ENCODE peak calls at places on chromosomes 11 and 22, in six cellular contexts. M is A549, N is K562, H is GM12878, X is IMR-90, F is HepG2. K is an unnamed sample.

GRCh38 chr11:64436025-64436424 is 77.1 kb downstream of the RPS6KA4 start:
- DNase-seq in M (no peak), N (no peak), H (no peak), X (no peak), F (no peak), K (no peak)

GRCh38 chr22:25942989-25943411 is 201.0 kb downstream of the MYO18B start:
- DNase-seq in M (peak; percentile 5), N (no peak), H (no peak), X (no peak), F (no peak), K (no peak)

GRCh38 chr11:134475951-134476350 is 63.9 kb upstream of the B3GAT1 start:
- DNase-seq in M (no peak), N (no peak), H (no peak), X (no peak), F (no peak), K (no peak)

GRCh38 chr11:72662036-72662435 is 12.2 kb downstream of the PDE2A start:
- DNase-seq in M (no peak), N (no peak), H (no peak), X (no peak), F (no peak), K (no peak)

GRCh38 chr11:6404341-6405038 is 14.2 kb downstream of the SMPD1 start:
- DNase-seq in M (no peak), N (no peak), H (no peak), X (peak; percentile 70), F (no peak), K (no peak)

GRCh38 chr11:88827018-88827676 is 238.6 kb downstream of the GRM5 start:
- DNase-seq in M (peak; percentile 7), N (no peak), H (no peak), X (no peak), F (no peak), K (no peak)

GRCh38 chr11:22669368-22669767 is 3.0 kb downstream of the GAS2 start:
- DNase-seq in M (no peak), N (no peak), H (no peak), X (no peak), F (no peak), K (no peak)

GRCh38 chr11:37786214-37786755 is 1188.2 kb upstream of the RAG2 start:
- DNase-seq in M (no peak), N (no peak), H (no peak), X (peak; percentile 74), F (no peak), K (no peak)

GRCh38 chr11:19283998-19284397 is 43.3 kb upstream of the E2F8 start:
- DNase-seq in M (no peak), N (no peak), H (no peak), X (no peak), F (no peak), K (no peak)

GRCh38 chr11:57480409-57481137 is 20.2 kb downstream of the RTN4RL2 start:
- DNase-seq in M (peak; percentile 77), N (peak; percentile 77), H (no peak), X (peak; percentile 25), F (peak; percentile 61), K (peak; percentile 78)

GRCh38 chr22:25137577-25138525 is 61.8 kb upstream of the CRYBB3 start:
- DNase-seq in M (no peak), N (peak; percentile 14), H (peak; percentile 11), X (no peak), F (no peak), K (peak; percentile 65)

GRCh38 chr11:61120865-61121831 is 18.9 kb downstream of the CD5 start:
- DNase-seq in M (peak; percentile 26), N (no peak), H (no peak), X (peak; percentile 34), F (no peak), K (no peak)

GRCh38 chr22:37994049-37994448 is 9.7 kb upstream of the SOX10 start:
- DNase-seq in M (no peak), N (no peak), H (no peak), X (no peak), F (no peak), K (no peak)

GRCh38 chr22:50504245-50505211 is 3.0 kb downstream of the LMF2 start:
- DNase-seq in M (no peak), N (no peak), H (no peak), X (no peak), F (no peak), K (no peak)

GRCh38 chr11:73585834-73586575 is 11.9 kb downstream of the FAM168A start:
- DNase-seq in M (no peak), N (no peak), H (no peak), X (peak; percentile 90), F (no peak), K (no peak)

GRCh38 chr11:16669799-16670415 is 68.5 kb upstream of the C11orf58 start:
- DNase-seq in M (peak; percentile 47), N (no peak), H (no peak), X (peak; percentile 25), F (peak; percentile 54), K (no peak)

DNA sequence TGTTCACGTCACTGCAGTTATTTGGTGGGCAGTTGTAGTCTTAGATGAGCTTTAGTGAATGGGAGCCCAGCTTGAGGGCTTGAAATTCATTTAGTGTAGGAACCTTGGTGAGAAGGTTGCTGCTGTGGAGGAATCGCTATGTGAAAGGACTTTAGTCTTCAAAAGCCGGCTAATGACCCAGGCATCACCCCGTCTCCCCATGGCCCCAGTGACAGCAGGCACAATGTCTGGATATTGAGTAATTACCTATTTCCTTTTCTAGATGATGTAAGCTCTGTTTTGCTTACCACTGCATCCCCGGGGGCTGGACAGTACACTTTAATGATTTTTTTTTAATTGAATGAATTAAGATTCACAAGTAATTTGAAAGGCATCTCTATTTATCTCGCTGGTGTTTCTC is 283.2 kb downstream of the ST3GAL4 start:
- DNase-seq in M (no peak), N (no peak), H (no peak), X (no peak), F (no peak), K (no peak)
- TF ChIP-seq BHLHE40 in M (no peak), N (no peak), H (no peak), X (no peak), F (no peak), K (no peak)

DNA sequence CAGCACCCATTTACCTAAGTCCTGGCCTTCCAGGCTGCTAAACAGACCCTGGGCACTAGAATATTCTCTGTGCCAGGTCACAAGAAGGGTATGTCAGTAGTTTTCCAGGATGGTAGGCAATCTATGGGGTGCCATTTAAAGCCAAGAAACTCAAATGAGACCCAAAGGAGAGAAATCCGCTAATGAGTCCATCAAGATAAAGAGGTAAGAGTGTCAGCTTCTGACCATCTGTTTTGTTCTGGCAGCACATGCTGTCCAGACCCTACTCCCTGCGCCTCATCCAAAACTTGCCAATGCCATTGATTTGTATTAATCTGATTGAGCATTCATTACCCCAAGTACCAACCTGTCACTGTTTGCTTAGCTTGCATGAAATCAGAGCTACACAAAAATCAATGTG is 229.1 kb downstream of the BLID start:
- DNase-seq in M (no peak), N (no peak), H (no peak), X (no peak), F (no peak), K (no peak)
- TF ChIP-seq BHLHE40 in M (no peak), N (no peak), H (no peak), X (no peak), F (no peak), K (no peak)

DNA sequence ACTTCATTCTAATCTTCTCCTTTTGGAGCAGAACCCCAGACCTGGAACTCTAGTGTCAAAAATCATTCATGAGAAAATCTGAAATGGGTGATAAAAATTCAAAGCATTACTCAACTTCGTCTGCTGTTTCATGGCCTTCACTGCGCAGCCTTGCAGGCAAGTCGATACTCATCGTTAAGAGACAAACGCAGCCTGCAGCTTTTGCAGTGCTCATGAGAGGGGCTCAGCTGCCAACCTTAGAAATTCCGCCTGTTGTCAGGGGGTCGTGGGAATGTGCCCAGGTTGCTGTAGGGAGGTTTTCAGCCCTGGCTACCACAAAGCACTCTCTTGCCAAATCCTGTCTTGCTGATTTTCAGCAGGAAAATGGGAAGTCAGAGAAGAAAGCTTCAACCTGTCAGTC is 25.4 kb upstream of the GRAMD1B start:
- DNase-seq in M (no peak), N (no peak), H (no peak), X (no peak), F (no peak), K (no peak)
- TF ChIP-seq BHLHE40 in M (no peak), N (no peak), H (no peak), X (no peak), F (no peak), K (no peak)

DNA sequence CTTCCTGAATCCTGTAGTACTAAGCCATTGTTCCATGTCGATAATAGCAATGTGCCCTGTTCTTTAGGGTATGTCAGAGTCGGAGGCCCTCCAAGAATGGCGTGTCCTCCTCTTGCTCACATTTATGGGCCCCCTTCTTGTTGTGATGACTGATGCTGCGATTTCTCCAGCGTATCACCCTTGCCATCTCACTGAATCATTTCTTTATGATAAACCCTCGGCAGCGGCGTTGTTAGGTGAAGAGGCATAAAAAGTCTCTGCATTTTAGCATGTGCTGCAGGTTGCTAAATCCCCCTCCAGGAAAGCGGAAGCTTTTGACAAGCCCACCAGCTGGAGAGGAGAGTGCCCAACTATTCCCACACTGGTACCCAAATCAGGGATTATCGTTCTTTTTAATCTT is 1045.3 kb downstream of the BRD1 start:
- DNase-seq in M (no peak), N (no peak), H (no peak), X (no peak), F (no peak), K (no peak)
- TF ChIP-seq BHLHE40 in M (no peak), N (no peak), H (no peak), X (no peak), F (no peak), K (no peak)

GRCh38 chr11:101436511-101437142 is 147.2 kb downstream of the TRPC6 start:
- DNase-seq in M (peak; percentile 54), N (peak; percentile 21), H (no peak), X (peak; percentile 49), F (peak; percentile 18), K (peak; percentile 41)
- TF ChIP-seq BHLHE40 in M (no peak), N (no peak), H (no peak), X (no peak), F (no peak), K (no peak)

GRCh38 chr11:92846542-92847125 is 122.8 kb upstream of the MTNR1B start:
- DNase-seq in M (no peak), N (no peak), H (no peak), X (peak; percentile 31), F (no peak), K (no peak)
- TF ChIP-seq BHLHE40 in M (no peak), N (no peak), H (no peak), X (no peak), F (no peak), K (no peak)

K was measured in HEK293T.